ENCODE peak calls at places on chromosomes 16 and 17, in eight cellular contexts. J is NCI-H1092 treated with DMSO at 0.1 percent for 48 hours; M is CD8-positive, alpha-beta T cell; W is DMS153; S is GM19239; D is kidney glomerular epithelial cell; C is activated CD4-positive, alpha-beta T cell treated with anti-CD3 and anti-CD28 coated beads, Interleukin-2, amount 10 ng/mL, durations not matched to agents 7 days and 5 days; O is lung. X is an unnamed sample.

GRCh38 chr16:53055603-53056527 is 1.1 kb downstream of the CHD9 start:
- DNase-seq in J (no peak), M (no peak), W (no peak), S (no peak), D (peak), C (peak), O (peak), X (no peak)

GRCh38 chr17:9987779-9988585 is 82.9 kb upstream of the RCVRN start:
- DNase-seq in J (no peak), M (peak), W (no peak), S (peak), D (no peak), C (peak), O (no peak), X (no peak)

GRCh38 chr16:10362077-10362863 is 23.6 kb upstream of the ATF7IP2 start:
- DNase-seq in J (no peak), M (no peak), W (no peak), S (peak), D (no peak), C (peak), O (no peak), X (no peak)

GRCh38 chr17:8994319-8994718 is 27.0 kb upstream of the NTN1 start:
- DNase-seq in J (peak), M (peak), W (no peak), S (no peak), D (no peak), C (peak), O (peak), X (peak)

GRCh38 chr16:57643166-57643813 is 14.9 kb downstream of the ADGRG1 start:
- DNase-seq in J (no peak), M (no peak), W (no peak), S (no peak), D (peak), C (no peak), O (no peak), X (no peak)

GRCh38 chr17:39222866-39223834 is 2.6 kb downstream of the STAC2 start:
- DNase-seq in J (no peak), M (no peak), W (no peak), S (no peak), D (no peak), C (no peak), O (no peak), X (no peak)

GRCh38 chr17:72125226-72125651 is 4.4 kb downstream of the SOX9 start:
- DNase-seq in J (no peak), M (no peak), W (no peak), S (no peak), D (no peak), C (no peak), O (no peak), X (no peak)

GRCh38 chr17:4543557-4544026 is 11.6 kb downstream of the MYBBP1A start:
- DNase-seq in J (no peak), M (no peak), W (no peak), S (no peak), D (no peak), C (no peak), O (no peak), X (no peak)

GRCh38 chr17:45784583-45785372 is 658 bp downstream of the CRHR1 start:
- DNase-seq in J (peak), M (peak), W (peak), S (peak), D (no peak), C (peak), O (no peak), X (peak)

GRCh38 chr16:75261590-75262078 is 10.2 kb upstream of the BCAR1 start:
- DNase-seq in J (no peak), M (no peak), W (no peak), S (no peak), D (no peak), C (no peak), O (no peak), X (no peak)

GRCh38 chr17:12613566-12613965 is 52.1 kb upstream of the MYOCD start:
- DNase-seq in J (no peak), M (no peak), W (no peak), S (no peak), D (peak), C (no peak), O (no peak), X (no peak)

GRCh38 chr17:55237268-55237667 is 27.5 kb upstream of the HLF start:
- DNase-seq in J (no peak), M (no peak), W (no peak), S (no peak), D (no peak), C (no peak), O (no peak), X (no peak)

GRCh38 chr17:17180141-17180603 is 26.0 kb downstream of the PLD6 start:
- DNase-seq in J (no peak), M (peak), W (no peak), S (no peak), D (no peak), C (peak), O (no peak), X (peak)

GRCh38 chr16:75477680-75478473 is 13.4 kb upstream of the TMEM170A start:
- DNase-seq in J (peak), M (no peak), W (no peak), S (no peak), D (no peak), C (no peak), O (no peak), X (no peak)

GRCh38 chr16:84819644-84820304 is at the start of gene CRISPLD2:
- DNase-seq in J (peak), M (peak), W (peak), S (peak), D (peak), C (peak), O (peak), X (peak)

GRCh38 chr16:11698271-11698689 is 30.0 kb downstream of the SNN start:
- DNase-seq in J (no peak), M (no peak), W (no peak), S (no peak), D (peak), C (peak), O (no peak), X (no peak)

GRCh38 chr17:21283482-21284318 is 811 bp upstream of the MAP2K3 start:
- DNase-seq in J (no peak), M (no peak), W (no peak), S (no peak), D (no peak), C (no peak), O (no peak), X (no peak)

GRCh38 chr17:633133-633532 is 81.5 kb downstream of the VPS53 start:
- DNase-seq in J (no peak), M (no peak), W (no peak), S (no peak), D (no peak), C (no peak), O (no peak), X (no peak)